ENCODE peak calls at places on chromosome 22, in eight cellular contexts. G is GM10248; J is stimulated activated CD8-positive, alpha-beta memory T cell treated with anti-CD3 and anti-CD28 coated beads, Interleukin-4, amount 100 ng/mL, for 48 hours; S is activated T-cell treated with anti-CD3 and anti-CD28 coated beads, Interleukin-2, amount 50 U/mL, for 1 hour; F is Calu3; N is fibroblast of lung; Q is T-helper 1 cell; R is HFF-Myc. A is an unnamed sample.

GRCh38 chr22:35310556-35311550 is 11.2 kb downstream of the TOM1 start:
- DNase-seq in G (no peak), J (no peak), S (peak), F (peak), N (peak), Q (no peak), R (no peak), A (no peak)

GRCh38 chr22:49010086-49010863 is 817.4 kb downstream of the BRD1 start:
- DNase-seq in G (no peak), J (peak), S (peak), F (no peak), N (no peak), Q (no peak), R (no peak), A (no peak)

GRCh38 chr22:50060441-50061140 is 2.5 kb upstream of the TTLL8 start:
- DNase-seq in G (no peak), J (no peak), S (no peak), F (peak), N (no peak), Q (no peak), R (no peak), A (no peak)

GRCh38 chr22:24141586-24141985 is 39.7 kb upstream of the SUSD2 start:
- DNase-seq in G (peak), J (peak), S (peak), F (no peak), N (peak), Q (no peak), R (no peak), A (no peak)

GRCh38 chr22:47588583-47588970 is 826.1 kb downstream of the TBC1D22A start:
- DNase-seq in G (no peak), J (no peak), S (no peak), F (no peak), N (no peak), Q (no peak), R (no peak), A (no peak)

GRCh38 chr22:40329021-40329456 is 17.3 kb upstream of the ADSL start:
- DNase-seq in G (no peak), J (no peak), S (no peak), F (no peak), N (no peak), Q (no peak), R (no peak), A (no peak)

GRCh38 chr22:25334091-25334490 is 114.7 kb downstream of the CRYBB2 start:
- DNase-seq in G (peak), J (peak), S (no peak), F (peak), N (no peak), Q (no peak), R (peak), A (peak)

GRCh38 chr22:49068861-49069260 is 758.8 kb downstream of the BRD1 start:
- DNase-seq in G (no peak), J (no peak), S (no peak), F (no peak), N (no peak), Q (no peak), R (no peak), A (no peak)

GRCh38 chr22:29146771-29147170 is 58.9 kb upstream of the EMID1 start:
- DNase-seq in G (no peak), J (no peak), S (no peak), F (no peak), N (no peak), Q (no peak), R (no peak), A (no peak)

GRCh38 chr22:38083931-38084631 is at the start of gene SLC16A8:
- DNase-seq in G (no peak), J (no peak), S (no peak), F (no peak), N (no peak), Q (no peak), R (no peak), A (no peak)

GRCh38 chr22:37923927-37924326 is 17.8 kb downstream of the MICALL1 start:
- DNase-seq in G (no peak), J (no peak), S (no peak), F (no peak), N (no peak), Q (no peak), R (no peak), A (no peak)

GRCh38 chr22:21042978-21043855 is 2.5 kb upstream of the LRRC74B start:
- DNase-seq in G (no peak), J (no peak), S (no peak), F (no peak), N (no peak), Q (no peak), R (no peak), A (no peak)

GRCh38 chr22:20867179-20868099 is 8.6 kb downstream of the SNAP29 start:
- DNase-seq in G (no peak), J (no peak), S (no peak), F (peak), N (no peak), Q (no peak), R (no peak), A (no peak)

GRCh38 chr22:27784099-27784446 is 17.5 kb downstream of the MN1 start:
- DNase-seq in G (no peak), J (no peak), S (no peak), F (no peak), N (no peak), Q (no peak), R (no peak), A (no peak)

GRCh38 chr22:27133951-27134664 is 476.7 kb downstream of the MIAT start:
- DNase-seq in G (peak), J (peak), S (no peak), F (peak), N (peak), Q (no peak), R (peak), A (no peak)

GRCh38 chr22:49719046-49719445 is 108.6 kb downstream of the BRD1 start:
- DNase-seq in G (no peak), J (no peak), S (no peak), F (no peak), N (no peak), Q (no peak), R (no peak), A (no peak)

GRCh38 chr22:19085233-19086043 is 36.8 kb downstream of the DGCR2 start:
- DNase-seq in G (peak), J (no peak), S (no peak), F (peak), N (peak), Q (no peak), R (no peak), A (peak)

GRCh38 chr22:39081557-39081956 is 4.5 kb downstream of the APOBEC3G start:
- DNase-seq in G (no peak), J (no peak), S (no peak), F (no peak), N (no peak), Q (no peak), R (no peak), A (no peak)